ENCODE peak calls at places on chromosomes 7 and 10, in seven cellular contexts. E is spleen, P is neural progenitor cell, O is right lobe of liver, C is body of pancreas, D is PC-3, U is heart right ventricle. M is an unnamed sample.

GRCh38 chr10:127907411-127908105 is 655 bp downstream of the PTPRE start:
- DNase-seq in P (no peak), U (peak; percentile 60), E (peak; percentile 86), D (peak; percentile 35), O (no peak), C (no peak), M (peak; percentile 85)

GRCh38 chr10:86553639-86554038 is 32.0 kb upstream of the WAPL start:
- DNase-seq in P (peak; percentile 4), O (no peak), D (no peak), U (no peak), E (no peak), C (no peak), M (no peak)

GRCh38 chr10:60073397-60073780 is 167.0 kb upstream of the CCDC6 start:
- DNase-seq in O (no peak), P (no peak), D (peak; percentile 24), C (no peak), E (no peak), U (no peak), M (no peak)

GRCh38 chr10:42982886-42983594 is 93.8 kb upstream of the RET start:
- DNase-seq in U (no peak), E (peak; percentile 63), D (no peak), P (no peak), O (no peak), C (peak; percentile 0), M (no peak)

GRCh38 chr10:130578532-130579289 is 442.5 kb downstream of the GLRX3 start:
- DNase-seq in O (no peak), E (no peak), D (no peak), U (no peak), C (no peak), P (no peak), M (peak; percentile 54)

GRCh38 chr10:44437837-44438752 is 53.2 kb upstream of the CXCL12 start:
- DNase-seq in U (peak; percentile 26), D (no peak), O (no peak), E (no peak), C (no peak), P (no peak), M (peak; percentile 56)

GRCh38 chr7:15972767-15973362 is 286.4 kb upstream of the MEOX2 start:
- DNase-seq in D (no peak), E (no peak), O (peak; percentile 45), U (no peak), C (no peak), P (no peak), M (no peak)

GRCh38 chr10:14543048-14543903 is 212.6 kb upstream of the FRMD4A start:
- DNase-seq in U (no peak), E (peak; percentile 85), P (no peak), C (peak; percentile 51), D (no peak), O (no peak), M (no peak)

GRCh38 chr10:24239289-24239688 is 30.4 kb downstream of the KIAA1217 start:
- DNase-seq in O (no peak), E (no peak), P (no peak), C (no peak), D (no peak), U (no peak), M (no peak)

GRCh38 chr7:157306836-157307533 is 29.8 kb upstream of the DNAJB6 start:
- DNase-seq in C (no peak), E (no peak), U (no peak), P (no peak), D (no peak), O (no peak), M (no peak)

GRCh38 chr10:92208736-92209135 is 82.1 kb downstream of the CPEB3 start:
- DNase-seq in D (peak; percentile 43), O (no peak), E (no peak), P (no peak), C (no peak), U (no peak), M (no peak)

GRCh38 chr7:14748461-14748860 is 154.1 kb downstream of the DGKB start:
- DNase-seq in P (no peak), U (no peak), O (no peak), E (no peak), C (no peak), D (peak; percentile 78), M (no peak)

GRCh38 chr10:120131183-120131582 is 238.7 kb downstream of the SEC23IP start:
- DNase-seq in U (no peak), D (peak; percentile 44), E (no peak), P (peak; percentile 85), C (no peak), O (no peak), M (no peak)

GRCh38 chr7:39306028-39306570 is 260.1 kb upstream of the YAE1 start:
- DNase-seq in P (no peak), D (no peak), U (no peak), E (no peak), C (no peak), O (no peak), M (no peak)

GRCh38 chr10:82982110-82982608 is 1107.2 kb downstream of the NRG3 start:
- DNase-seq in O (no peak), P (no peak), U (no peak), C (no peak), D (peak; percentile 38), E (no peak), M (no peak)

GRCh38 chr7:957418-958220 is 3.1 kb upstream of the ADAP1 start:
- DNase-seq in P (peak; percentile 60), C (no peak), U (peak; percentile 54), E (peak; percentile 91), D (no peak), O (no peak), M (no peak)

GRCh38 chr10:5565205-5565545 is 40.4 kb downstream of the CALML3 start:
- DNase-seq in O (peak; percentile 21), P (no peak), C (peak; percentile 3), D (no peak), E (peak; percentile 42), U (no peak), M (no peak)

GRCh38 chr10:1662361-1663025 is 74.8 kb downstream of the ADARB2 start:
- DNase-seq in P (no peak), C (no peak), O (peak; percentile 23), D (no peak), E (peak; percentile 77), U (no peak), M (no peak)

GRCh38 chr10:14008648-14009072 is 322.1 kb downstream of the FRMD4A start:
- DNase-seq in D (peak; percentile 5), U (no peak), E (no peak), P (no peak), O (no peak), C (no peak), M (no peak)

GRCh38 chr10:43781480-43782361 is 133.0 kb upstream of the ZNF32 start:
- DNase-seq in O (no peak), D (peak; percentile 30), P (no peak), U (no peak), C (peak; percentile 61), E (no peak), M (no peak)

GRCh38 chr10:119444866-119445265 is 97.7 kb downstream of the RGS10 start:
- DNase-seq in P (no peak), O (no peak), C (no peak), E (no peak), D (no peak), U (no peak), M (no peak)

GRCh38 chr7:85000973-85001372 is 185.9 kb downstream of the SEMA3D start:
- DNase-seq in C (no peak), D (no peak), P (no peak), O (no peak), U (no peak), E (no peak), M (no peak)

GRCh38 chr10:112949128-112949823 is 771 bp upstream of the TCF7L2 start:
- DNase-seq in U (no peak), E (no peak), P (no peak), D (no peak), O (no peak), C (peak; percentile 19), M (no peak)

GRCh38 chr7:21430575-21430954 is 2.7 kb downstream of the SP4 start:
- DNase-seq in D (no peak), C (peak; percentile 67), E (no peak), P (no peak), U (no peak), O (no peak), M (no peak)

GRCh38 chr7:17556247-17556646 is 257.8 kb downstream of the AHR start:
- DNase-seq in D (no peak), C (no peak), O (no peak), P (no peak), E (no peak), U (no peak), M (no peak)

GRCh38 chr10:99382181-99382580 is 48.2 kb downstream of the GOT1 start:
- DNase-seq in U (no peak), P (no peak), D (no peak), E (no peak), O (no peak), C (no peak), M (no peak)
- H3K4me1 ChIP-seq in U (no peaks in the 10 kb centered on the region), P (no peaks in the 10 kb centered on the region), D (no peaks in the 10 kb centered on the region), E (no peaks in the 10 kb centered on the region), O (no peaks in the 10 kb centered on the region), C (no peaks in the 10 kb centered on the region), M (no peaks in the 10 kb centered on the region)

DNA sequence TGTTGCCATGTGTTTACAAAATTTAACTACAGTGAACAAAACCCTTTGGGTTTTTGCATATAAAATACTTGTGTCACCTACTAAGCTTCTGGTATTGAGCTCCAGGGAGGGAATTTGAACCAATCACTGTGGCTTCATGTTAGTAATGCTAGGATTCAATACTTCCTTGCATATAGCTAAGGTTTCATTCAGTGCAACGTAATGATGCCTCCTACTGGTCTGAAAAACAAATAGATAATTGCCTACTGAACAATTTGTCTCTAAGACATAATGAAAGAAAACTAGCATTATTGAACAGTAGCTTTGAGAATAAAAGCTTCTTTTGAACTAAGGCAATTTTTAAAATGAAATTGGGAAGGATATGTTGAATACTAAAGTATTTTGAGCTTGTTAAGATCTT is 244.4 kb downstream of the ZWINT start:
- DNase-seq in U (no peak), P (peak; percentile 23), D (peak; percentile 57), E (no peak), C (no peak), O (no peak), M (no peak)
- TF ChIP-seq CTCF in U (no peak), P (peak; percentile 63), D (peak; percentile 85), E (no peak), C (no peak), O (peak; percentile 62), M (no peak)

GRCh38 chr7:100167912-100168323 is 499 bp downstream of the GAL3ST4 start:
- DNase-seq in P (peak; percentile 59), U (no peak), E (peak; percentile 52), O (no peak), D (no peak), C (no peak), M (no peak)
- H3K4me3 ChIP-seq in P (peak overlapping the region; percentile 49), U (peak overlapping the region; percentile 44), E (peak overlapping the region; percentile 40), O (peak overlapping the region; percentile 9), D (peak overlapping the region; percentile 72), C (no peak overlapping the region), M (peak overlapping the region; percentile 57)

GRCh38 chr7:106068986-106069385 is 43.1 kb downstream of the SYPL1 start:
- DNase-seq in E (no peak), O (no peak), U (no peak), P (no peak), C (no peak), D (peak; percentile 50), M (peak; percentile 55)
- H3K4me1 ChIP-seq in E (peaks cover 58% of the 10 kb centered on the region), O (peaks cover 15% of the 10 kb centered on the region), U (peaks cover 6% of the 10 kb centered on the region), P (peaks cover 19% of the 10 kb centered on the region), C (peaks cover 56% of the 10 kb centered on the region), D (peaks cover 63% of the 10 kb centered on the region), M (peaks cover 84% of the 10 kb centered on the region)

M was measured in vagina.